ENCODE peak calls at places on chromosomes 6 and 20, in four cellular contexts. R, Z, S and K are unnamed samples. For H3K9me3, the result is how much of the 10 kb centered on the place peaks cover.

GRCh38 chr6:29419516-29419915 is 4.8 kb downstream of the OR12D1 start:
- DNase-seq in R (no peak), Z (no peak), S (no peak), K (no peak)

GRCh38 chr6:148395583-148396101 is 53.0 kb downstream of the SASH1 start:
- DNase-seq in R (no peak), Z (no peak), S (no peak), K (no peak)

GRCh38 chr6:160102956-160103824 is 18.4 kb upstream of the SLC22A1 start:
- DNase-seq in R (peak), Z (peak), S (no peak), K (no peak)

GRCh38 chr20:20462185-20462584 is 94.3 kb downstream of the INSM1 start:
- DNase-seq in R (no peak), Z (no peak), S (no peak), K (no peak)

GRCh38 chr6:33632603-33633039 is 11.5 kb downstream of the ITPR3 start:
- DNase-seq in R (peak), Z (peak), S (no peak), K (no peak)

GRCh38 chr20:24660651-24661050 is 191.2 kb downstream of the SYNDIG1 start:
- DNase-seq in R (no peak), Z (no peak), S (no peak), K (no peak)

GRCh38 chr6:149437212-149437611 is 37.1 kb downstream of the SUMO4 start:
- DNase-seq in R (no peak), Z (no peak), S (no peak), K (no peak)

GRCh38 chr6:6509304-6509703 is 79.2 kb upstream of the LY86 start:
- DNase-seq in R (no peak), Z (no peak), S (no peak), K (no peak)

GRCh38 chr20:61757678-61758555 is 307.8 kb downstream of the TAF4 start:
- DNase-seq in R (peak), Z (no peak), S (peak), K (no peak)

GRCh38 chr6:70894001-70894400 is 62.9 kb downstream of the B3GAT2 start:
- DNase-seq in R (no peak), Z (no peak), S (no peak), K (no peak)

GRCh38 chr6:99350573-99350972 is 1.1 kb upstream of the FAXC start:
- DNase-seq in R (no peak), Z (no peak), S (no peak), K (no peak)

GRCh38 chr6:99347804-99348203 is 1.7 kb downstream of the FAXC start:
- DNase-seq in R (no peak), Z (no peak), S (no peak), K (no peak)

GRCh38 chr6:99349620-99350141 is at the start of gene FAXC:
- DNase-seq in R (peak), Z (peak), S (peak), K (no peak)

GRCh38 chr6:99348220-99348822 is 1.2 kb downstream of the FAXC start:
- DNase-seq in R (no peak), Z (no peak), S (no peak), K (no peak)

DNA sequence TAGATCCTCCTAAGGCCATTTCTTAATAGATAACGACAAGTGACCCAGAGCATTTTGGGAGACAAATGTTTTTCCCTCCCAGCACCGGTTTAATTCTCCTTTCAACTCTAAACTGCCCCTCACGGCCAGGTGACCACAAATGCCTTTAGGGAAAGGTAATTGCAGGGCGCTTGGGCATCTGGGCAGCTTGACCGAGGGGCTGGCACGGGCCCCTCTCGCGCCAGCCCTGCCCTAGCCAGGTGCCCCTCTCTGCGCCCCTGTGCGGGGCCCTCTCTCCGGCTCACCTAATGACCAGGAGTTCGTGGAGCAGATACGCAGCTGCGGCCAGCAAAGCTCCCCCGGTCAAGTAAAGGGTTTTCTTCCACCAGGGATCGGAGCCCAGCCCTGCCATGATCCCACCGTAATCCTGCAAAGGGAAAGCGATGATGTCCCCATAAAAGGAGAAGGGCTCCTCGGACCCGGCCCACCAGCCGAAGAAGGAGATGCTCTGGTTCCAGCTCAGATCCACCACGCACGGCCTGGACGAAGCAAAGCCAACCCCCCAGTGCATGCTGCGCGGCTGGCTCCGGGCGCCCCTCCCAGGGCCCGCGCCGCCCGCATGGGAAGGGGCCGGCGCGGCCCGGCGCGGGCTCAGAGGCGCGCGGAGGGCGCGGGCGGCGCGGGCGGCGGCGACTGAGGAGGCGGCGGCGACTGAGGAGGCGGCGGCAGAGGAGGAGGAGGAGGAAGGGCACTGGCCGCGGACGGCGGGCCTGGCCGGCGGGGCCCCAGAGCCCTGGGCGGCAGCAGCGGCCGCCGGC is 453 bp downstream of the FAXC start:
- DNase-seq in R (peak), Z (peak), S (peak), K (no peak)
- H3K9ac ChIP-seq in R (peak), Z (no peak), S (peak), K (peak)

DNA sequence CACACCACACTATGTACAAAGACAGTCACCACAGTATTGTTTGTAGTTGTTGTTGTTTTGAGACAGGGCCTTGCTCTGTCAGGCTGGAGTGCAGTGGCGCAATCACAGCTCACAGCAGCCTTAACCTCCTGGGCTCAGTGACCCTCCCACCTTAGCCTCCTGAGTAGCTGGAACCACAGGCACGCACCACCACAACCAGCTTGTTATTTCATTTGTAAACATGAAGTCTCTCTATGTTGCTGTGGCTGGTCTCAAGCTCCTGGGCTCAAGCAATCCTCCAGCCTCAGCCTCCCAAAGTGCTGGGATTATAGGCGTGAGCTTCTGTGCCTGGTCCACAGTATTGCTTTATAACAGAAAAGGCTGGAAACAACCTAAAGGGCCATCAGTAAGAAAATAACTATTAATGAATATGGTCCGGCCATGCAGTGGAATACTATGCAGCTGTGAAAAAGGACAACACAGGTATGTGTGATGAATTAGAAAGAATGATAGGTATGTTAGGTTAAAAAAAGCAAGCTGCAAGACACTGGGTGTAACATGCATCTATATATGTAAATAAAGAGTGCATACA is 30.0 kb upstream of the PTGIS start:
- DNase-seq in R (no peak), Z (no peak), S (no peak), K (no peak)
- H3K9me3 ChIP-seq in R (under half), Z (under half), S (under half), K (under half)

GRCh38 chr6:45555981-45556771 is 178.4 kb upstream of the SUPT3H start:
- DNase-seq in R (peak), Z (no peak), S (peak), K (no peak)
- H3K4me3 ChIP-seq in R (peak), Z (no peak), S (peak), K (peak)

GRCh38 chr6:41702771-41703494 is 32.5 kb downstream of the TFEB start:
- DNase-seq in R (no peak), Z (no peak), S (no peak), K (no peak)
- H3K9ac ChIP-seq in R (no peak), Z (no peak), S (no peak), K (no peak)

DNA sequence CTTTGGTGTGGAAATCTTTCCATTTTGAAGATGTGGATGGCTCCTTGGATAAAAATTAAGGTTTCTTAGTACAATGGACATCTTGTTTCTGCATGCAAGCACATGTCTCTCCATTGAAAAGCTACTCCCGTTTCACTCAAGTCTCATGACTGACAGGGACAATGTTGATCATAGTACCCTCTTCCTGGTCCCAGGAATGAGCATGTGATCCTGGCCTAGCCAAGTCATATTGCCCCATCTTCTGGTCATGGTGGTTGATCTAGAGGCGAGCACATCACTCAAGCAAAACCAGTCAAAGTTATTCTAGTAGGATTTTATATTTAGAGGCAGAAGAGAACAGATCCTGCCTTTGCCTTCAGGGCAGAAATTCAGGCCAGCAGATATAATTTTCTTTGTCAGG is 12.2 kb upstream of the CBLN4 start:
- DNase-seq in R (no peak), Z (no peak), S (no peak), K (no peak)
- H3K9me3 ChIP-seq in R (under half), Z (under half), S (under half), K (under half)

DNA sequence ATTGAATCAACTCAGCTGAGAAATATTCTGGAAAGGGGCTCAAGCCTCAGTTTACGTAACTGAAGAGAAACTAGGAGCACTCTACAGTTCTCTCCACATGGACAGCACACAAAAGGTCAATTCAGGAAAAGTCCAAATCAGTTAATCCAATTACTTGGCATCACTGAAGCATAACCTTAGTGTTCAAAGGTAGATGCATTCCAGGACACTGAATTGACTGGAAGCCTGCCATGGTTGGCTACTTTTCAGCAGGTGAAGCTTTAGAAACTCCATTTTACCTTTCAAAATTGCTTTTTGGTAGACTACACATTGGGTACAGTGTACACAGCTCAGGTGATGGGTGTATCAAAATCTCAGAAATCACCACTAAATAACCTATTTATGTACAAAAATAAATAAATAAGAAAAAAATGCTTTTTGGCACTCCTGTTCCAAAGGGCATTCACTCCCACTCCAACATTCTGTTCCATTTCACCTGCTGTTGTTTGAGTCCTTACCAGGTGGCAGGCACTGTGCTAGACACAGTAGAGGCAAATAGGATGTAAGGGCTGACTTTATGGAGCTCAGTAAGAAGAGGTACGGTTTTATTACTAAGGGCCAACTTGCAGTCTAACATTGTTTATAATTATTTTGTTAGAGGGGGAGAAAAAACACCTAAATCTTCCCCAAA is 153.4 kb downstream of the FAXC start:
- DNase-seq in R (no peak), Z (no peak), S (no peak), K (no peak)
- H3K4me3 ChIP-seq in R (no peak), Z (no peak), S (no peak), K (no peak)

DNA sequence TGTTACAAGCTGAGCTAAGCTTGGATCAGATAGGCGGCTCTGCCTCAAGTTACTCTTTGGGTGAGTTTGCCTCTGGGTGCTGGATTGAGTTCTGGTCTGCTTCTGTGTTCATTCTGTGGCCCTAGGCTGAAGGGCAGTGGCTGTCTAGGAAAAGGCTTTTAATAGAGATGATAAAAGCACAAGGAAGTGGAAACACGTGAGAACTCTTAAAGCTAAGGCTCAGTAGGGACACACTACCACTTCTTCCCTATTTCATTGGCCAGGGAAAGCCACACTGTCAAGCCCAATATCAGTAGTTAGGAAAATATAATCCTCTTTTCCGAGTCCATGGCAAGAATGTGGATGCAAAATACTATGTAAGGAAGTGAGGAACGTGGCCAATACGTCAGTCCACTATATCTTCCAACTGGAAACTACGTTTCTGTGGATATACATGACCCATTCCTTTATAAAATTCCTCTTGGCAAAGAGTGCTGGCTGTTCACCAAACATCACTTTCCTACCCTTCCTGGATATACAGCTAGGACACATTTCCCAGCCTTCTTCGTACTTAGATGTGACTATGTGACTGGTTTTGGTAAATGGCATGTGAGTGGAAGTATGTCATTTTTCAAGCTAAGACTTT is 126.4 kb upstream of the RNF24 start:
- DNase-seq in R (no peak), Z (no peak), S (no peak), K (no peak)
- H3K9ac ChIP-seq in R (no peak), Z (no peak), S (no peak), K (no peak)